ENCODE peak calls at places on chromosome 9, in six cellular contexts. T is AG04450, O is brain pericyte, X is GM23248, S is GF-D8, A is right lobe of liver. W is an unnamed sample.

GRCh38 chr9:119836036-119836435 is 466.8 kb upstream of the BRINP1 start:
- DNase-seq in T (no peak), O (no peak), X (no peak), S (no peak), A (no peak), W (no peak)

GRCh38 chr9:97388721-97389238 is 23.1 kb upstream of the TDRD7 start:
- DNase-seq in T (no peak), O (no peak), X (peak; percentile 35), S (peak; percentile 24), A (no peak), W (no peak)

GRCh38 chr9:1837453-1838084 is 177.6 kb upstream of the SMARCA2 start:
- DNase-seq in T (no peak), O (no peak), X (peak; percentile 40), S (peak; percentile 4), A (no peak), W (peak; percentile 56)

GRCh38 chr9:121207371-121207940 is 5.8 kb upstream of the RAB14 start:
- DNase-seq in T (no peak), O (no peak), X (no peak), S (no peak), A (no peak), W (no peak)

GRCh38 chr9:35115680-35116538 is at the start of gene ATOSB:
- DNase-seq in T (peak; percentile 86), O (peak; percentile 89), X (peak; percentile 97), S (peak; percentile 89), A (peak; percentile 99), W (peak; percentile 83)

GRCh38 chr9:109015026-109015280 is 1.7 kb upstream of the CTNNAL1 start:
- DNase-seq in T (no peak), O (no peak), X (no peak), S (no peak), A (no peak), W (no peak)

GRCh38 chr9:102974530-102974929 is 20.6 kb upstream of the CYLC2 start:
- DNase-seq in T (no peak), O (no peak), X (no peak), S (no peak), A (no peak), W (no peak)

GRCh38 chr9:113828211-113828610 is 47.9 kb upstream of the ZNF618 start:
- DNase-seq in T (no peak), O (no peak), X (peak; percentile 9), S (no peak), A (no peak), W (no peak)

GRCh38 chr9:83937861-83938455 is 16.7 kb upstream of the KIF27 start:
- DNase-seq in T (no peak), O (no peak), X (peak; percentile 74), S (peak; percentile 43), A (no peak), W (peak; percentile 84)

GRCh38 chr9:133778336-133778995 is 40.3 kb upstream of the SARDH start:
- DNase-seq in T (no peak), O (no peak), X (no peak), S (no peak), A (no peak), W (no peak)

GRCh38 chr9:133785753-133786370 is 47.7 kb upstream of the SARDH start:
- DNase-seq in T (no peak), O (no peak), X (no peak), S (no peak), A (no peak), W (no peak)

GRCh38 chr9:87678650-87679355 is 47.1 kb upstream of the CTSL start:
- DNase-seq in T (peak; percentile 50), O (no peak), X (peak; percentile 81), S (no peak), A (peak; percentile 61), W (peak; percentile 77)

GRCh38 chr9:133275105-133276000 is at the start of gene ABO:
- DNase-seq in T (no peak), O (no peak), X (peak; percentile 10), S (no peak), A (no peak), W (no peak)

GRCh38 chr9:82670000-82670399 is 392.9 kb downstream of the RASEF start:
- DNase-seq in T (no peak), O (no peak), X (no peak), S (no peak), A (no peak), W (no peak)

GRCh38 chr9:134847752-134848432 is 32.7 kb upstream of the FCN2 start:
- DNase-seq in T (no peak), O (no peak), X (no peak), S (no peak), A (no peak), W (no peak)

GRCh38 chr9:38067611-38067891 is 1.5 kb downstream of the SHB start:
- DNase-seq in T (no peak), O (no peak), X (peak; percentile 61), S (no peak), A (peak; percentile 61), W (no peak)

GRCh38 chr9:2494571-2494970 is 127.0 kb upstream of the VLDLR start:
- DNase-seq in T (peak; percentile 78), O (no peak), X (peak; percentile 82), S (no peak), A (no peak), W (no peak)

GRCh38 chr9:1941989-1942388 is 73.2 kb upstream of the SMARCA2 start:
- DNase-seq in T (no peak), O (no peak), X (peak; percentile 30), S (no peak), A (no peak), W (no peak)

GRCh38 chr9:12775963-12776774 is 1.3 kb downstream of the LURAP1L start:
- DNase-seq in T (peak; percentile 76), O (peak; percentile 56), X (peak; percentile 94), S (no peak), A (peak; percentile 91), W (peak; percentile 95)

GRCh38 chr9:125432715-125433385 is 171.2 kb downstream of the GAPVD1 start:
- DNase-seq in T (no peak), O (no peak), X (no peak), S (no peak), A (no peak), W (no peak)

GRCh38 chr9:72399391-72399790 is 34.4 kb upstream of the ZFAND5 start:
- DNase-seq in T (no peak), O (no peak), X (no peak), S (no peak), A (no peak), W (no peak)

GRCh38 chr9:545480-545879 is 296.0 kb upstream of the DMRT1 start:
- DNase-seq in T (no peak), O (no peak), X (peak; percentile 26), S (no peak), A (no peak), W (no peak)

GRCh38 chr9:98226516-98226915 is 28.9 kb downstream of the TBC1D2 start:
- DNase-seq in T (no peak), O (no peak), X (peak; percentile 19), S (no peak), A (peak; percentile 70), W (no peak)

GRCh38 chr9:68507098-68507795 is 33.4 kb downstream of the TMEM252 start:
- DNase-seq in T (no peak), O (no peak), X (peak; percentile 45), S (no peak), A (no peak), W (peak; percentile 29)

GRCh38 chr9:135584371-135584770 is 22.8 kb downstream of the PAEP start:
- DNase-seq in T (no peak), O (no peak), X (no peak), S (no peak), A (peak; percentile 39), W (no peak)

GRCh38 chr9:16542290-16542689 is 328.2 kb downstream of the BNC2 start:
- DNase-seq in T (no peak), O (no peak), X (no peak), S (no peak), A (no peak), W (no peak)

GRCh38 chr9:93202919-93203712 is 19.2 kb downstream of the WNK2 start:
- DNase-seq in T (no peak), O (no peak), X (no peak), S (no peak), A (no peak), W (no peak)

GRCh38 chr9:14294659-14295058 is 19.3 kb downstream of the NFIB start:
- DNase-seq in T (no peak), O (no peak), X (no peak), S (no peak), A (no peak), W (no peak)

GRCh38 chr9:137828527-137829259 is 48.9 kb upstream of the CACNA1B start:
- DNase-seq in T (no peak), O (no peak), X (peak; percentile 37), S (no peak), A (no peak), W (no peak)

GRCh38 chr9:94054731-94055130 is 29.5 kb upstream of the PTPDC1 start:
- DNase-seq in T (no peak), O (no peak), X (no peak), S (no peak), A (no peak), W (peak; percentile 74)

GRCh38 chr9:121532881-121533280 is 33.2 kb upstream of the GGTA1 start:
- DNase-seq in T (no peak), O (no peak), X (no peak), S (no peak), A (no peak), W (no peak)

GRCh38 chr9:113763429-113763828 is 112.7 kb upstream of the ZNF618 start:
- DNase-seq in T (no peak), O (no peak), X (no peak), S (no peak), A (no peak), W (no peak)

GRCh38 chr9:31996331-31996730 is 388.1 kb upstream of the ACO1 start:
- DNase-seq in T (no peak), O (no peak), X (no peak), S (no peak), A (no peak), W (no peak)

GRCh38 chr9:136564379-136564988 is 18.6 kb upstream of the NOTCH1 start:
- DNase-seq in T (no peak), O (peak; percentile 71), X (peak; percentile 96), S (peak; percentile 52), A (no peak), W (peak; percentile 72)

GRCh38 chr9:98851730-98852462 is 44.4 kb downstream of the GALNT12 start:
- DNase-seq in T (no peak), O (no peak), X (no peak), S (no peak), A (no peak), W (no peak)

GRCh38 chr9:2964485-2964884 is 120.6 kb upstream of the PUM3 start:
- DNase-seq in T (no peak), O (no peak), X (no peak), S (no peak), A (no peak), W (peak; percentile 6)

GRCh38 chr9:95839012-95839411 is 36.5 kb upstream of the ERCC6L2 start:
- DNase-seq in T (no peak), O (no peak), X (no peak), S (no peak), A (no peak), W (no peak)